ENCODE peak calls at places on chromosomes 11 and 22, in five cellular contexts. A is dorsolateral prefrontal cortex; B is epithelial cell of esophagus; G is CD4-positive, alpha-beta T cell; F is CD8-positive, alpha-beta T cell. X is an unnamed sample.

GRCh38 chr22:50282361-50283144 is 12.4 kb upstream of the MAPK11 start:
- DNase-seq in F (no peak), B (peak), A (no peak), G (no peak), X (peak)

GRCh38 chr11:78449866-78450265 is 32.2 kb upstream of the GAB2 start:
- DNase-seq in A (no peak), B (no peak), F (no peak), G (no peak), X (peak)

GRCh38 chr11:90218606-90219005 is 4.2 kb downstream of the CHORDC1 start:
- DNase-seq in A (no peak), G (no peak), F (no peak), B (no peak), X (no peak)

GRCh38 chr11:72776844-72777754 is 16.7 kb downstream of the STARD10 start:
- DNase-seq in A (peak), F (no peak), B (no peak), G (no peak), X (no peak)

GRCh38 chr11:44286268-44286880 is 23.6 kb downstream of the ALX4 start:
- DNase-seq in F (peak), G (peak), A (no peak), B (peak), X (peak)

GRCh38 chr11:65558785-65559509 is 788 bp upstream of the LTBP3 start:
- DNase-seq in G (no peak), B (no peak), F (no peak), A (no peak), X (no peak)

GRCh38 chr22:20989323-20990138 is 7.4 kb downstream of the LZTR1 start:
- DNase-seq in G (no peak), A (no peak), F (no peak), B (no peak), X (no peak)

GRCh38 chr11:134202661-134203060 is 21.1 kb downstream of the NCAPD3 start:
- DNase-seq in F (no peak), B (no peak), A (no peak), G (no peak), X (no peak)

GRCh38 chr11:126072141-126072741 is 9.6 kb upstream of the CDON start:
- DNase-seq in F (no peak), A (no peak), B (peak), G (no peak), X (no peak)

GRCh38 chr11:123585206-123585605 is 69.2 kb downstream of the SCN3B start:
- DNase-seq in G (no peak), A (no peak), F (no peak), B (no peak), X (no peak)

GRCh38 chr22:50236731-50237409 is 8.0 kb downstream of the TUBGCP6 start:
- DNase-seq in B (peak), F (no peak), G (no peak), A (no peak), X (no peak)

GRCh38 chr11:125166347-125166841 is 1.8 kb downstream of the PKNOX2 start:
- DNase-seq in B (no peak), A (no peak), G (no peak), F (no peak), X (no peak)

GRCh38 chr11:1946812-1947480 is at the start of gene MRPL23:
- DNase-seq in B (no peak), F (no peak), G (no peak), A (no peak), X (no peak)

GRCh38 chr11:104443387-104443786 is 279.4 kb upstream of the PDGFD start:
- DNase-seq in G (no peak), A (no peak), B (peak), F (no peak), X (no peak)

GRCh38 chr11:73252577-73253191 is 19.5 kb upstream of the P2RY6 start:
- DNase-seq in F (no peak), G (no peak), B (no peak), A (no peak), X (peak)

GRCh38 chr22:48445113-48445827 is 1382.4 kb downstream of the BRD1 start:
- DNase-seq in B (no peak), G (no peak), F (no peak), A (no peak), X (no peak)

GRCh38 chr11:104968856-104969776 is 742 bp upstream of the CASP4 start:
- DNase-seq in A (no peak), B (no peak), F (no peak), G (no peak), X (peak)

GRCh38 chr11:124922831-124923230 is 3.8 kb downstream of the HEPN1 start:
- DNase-seq in F (no peak), A (no peak), G (no peak), B (no peak), X (no peak)

GRCh38 chr11:17695454-17696441 is 23.6 kb upstream of the MYOD1 start:
- DNase-seq in A (no peak), G (no peak), B (no peak), F (no peak), X (no peak)

GRCh38 chr11:46808804-46809431 is 37.2 kb downstream of the CKAP5 start:
- DNase-seq in B (peak), G (no peak), A (no peak), F (no peak), X (peak)

GRCh38 chr11:90321018-90321417 is 98.2 kb upstream of the CHORDC1 start:
- DNase-seq in G (no peak), B (no peak), A (no peak), F (no peak), X (no peak)

GRCh38 chr11:13117344-13117743 is 108.2 kb downstream of the RASSF10 start:
- DNase-seq in B (no peak), G (no peak), A (no peak), F (no peak), X (no peak)

GRCh38 chr11:73625690-73626318 is 20.6 kb upstream of the PLEKHB1 start:
- DNase-seq in F (peak), A (peak), B (peak), G (peak), X (peak)

GRCh38 chr22:45626198-45626651 is 45.4 kb upstream of the ATXN10 start:
- DNase-seq in F (no peak), G (no peak), B (peak), A (no peak), X (no peak)

GRCh38 chr11:68406318-68407313 is 53.9 kb upstream of the PPP6R3 start:
- DNase-seq in A (no peak), B (no peak), F (no peak), G (no peak), X (no peak)

GRCh38 chr11:131056036-131056435 is 139.8 kb upstream of the SNX19 start:
- DNase-seq in B (no peak), A (no peak), F (no peak), G (no peak), X (no peak)

GRCh38 chr22:29710922-29711593 is 8.7 kb upstream of the CABP7 start:
- DNase-seq in A (no peak), F (no peak), G (no peak), B (no peak), X (no peak)

GRCh38 chr22:45170001-45170466 is 6.3 kb downstream of the NUP50 start:
- DNase-seq in B (peak), A (no peak), F (peak), G (peak), X (no peak)

GRCh38 chr22:22771696-22772377 is 115.8 kb upstream of the IGLL5 start:
- DNase-seq in A (no peak), B (no peak), G (no peak), F (no peak), X (no peak)

GRCh38 chr11:106397787-106398355 is 320.4 kb downstream of the AASDHPPT start:
- DNase-seq in F (no peak), G (no peak), A (no peak), B (no peak), X (no peak)

GRCh38 chr22:31892080-31892433 is 52.3 kb upstream of the YWHAH start:
- DNase-seq in A (no peak), G (no peak), B (no peak), F (no peak), X (no peak)

GRCh38 chr11:13868710-13869403 is 93.7 kb upstream of the SPON1 start:
- DNase-seq in B (peak), F (peak), G (no peak), A (no peak), X (no peak)

GRCh38 chr22:40345271-40345670 is 1.0 kb upstream of the ADSL start:
- DNase-seq in A (no peak), G (peak), F (peak), B (peak), X (no peak)

GRCh38 chr11:98561877-98562395 is 458.8 kb upstream of the CNTN5 start:
- DNase-seq in G (no peak), F (no peak), A (no peak), B (peak), X (no peak)

GRCh38 chr11:21505070-21505469 is 687.8 kb upstream of the ANO5 start:
- DNase-seq in F (no peak), G (no peak), B (no peak), A (no peak), X (no peak)

GRCh38 chr11:76334826-76335389 is 46.0 kb downstream of the THAP12 start:
- DNase-seq in A (no peak), G (no peak), B (no peak), F (no peak), X (no peak)

GRCh38 chr22:19663821-19664325 is 50.4 kb upstream of the SEPTIN5 start:
- DNase-seq in G (no peak), A (no peak), F (no peak), B (no peak), X (no peak)

GRCh38 chr11:68835749-68836148 is 6.0 kb downstream of the CPT1A start:
- DNase-seq in G (no peak), B (no peak), A (no peak), F (no peak), X (no peak)

GRCh38 chr11:10564692-10565318 is 3.7 kb downstream of the LYVE1 start:
- DNase-seq in F (no peak), A (no peak), B (peak), G (no peak), X (no peak)
- TF ChIP-seq CTCF in F (no peak), A (peak), B (peak), G (no peak), X (peak)

GRCh38 chr11:15128621-15129020 is 13.9 kb downstream of the INSC start:
- DNase-seq in B (no peak), A (no peak), F (no peak), G (no peak), X (no peak)
- TF ChIP-seq CTCF in B (no peak), A (no peak), F (no peak), G (no peak), X (no peak)

GRCh38 chr11:82775218-82775617 is 41.6 kb upstream of the FAM181B start:
- DNase-seq in G (no peak), F (no peak), B (no peak), A (no peak), X (no peak)

GRCh38 chr11:82771781-82772180 is 38.1 kb upstream of the FAM181B start:
- DNase-seq in F (no peak), A (no peak), B (peak), G (no peak), X (no peak)

GRCh38 chr11:82776377-82776776 is 42.7 kb upstream of the FAM181B start:
- DNase-seq in G (no peak), A (no peak), F (no peak), B (peak), X (peak)

DNA sequence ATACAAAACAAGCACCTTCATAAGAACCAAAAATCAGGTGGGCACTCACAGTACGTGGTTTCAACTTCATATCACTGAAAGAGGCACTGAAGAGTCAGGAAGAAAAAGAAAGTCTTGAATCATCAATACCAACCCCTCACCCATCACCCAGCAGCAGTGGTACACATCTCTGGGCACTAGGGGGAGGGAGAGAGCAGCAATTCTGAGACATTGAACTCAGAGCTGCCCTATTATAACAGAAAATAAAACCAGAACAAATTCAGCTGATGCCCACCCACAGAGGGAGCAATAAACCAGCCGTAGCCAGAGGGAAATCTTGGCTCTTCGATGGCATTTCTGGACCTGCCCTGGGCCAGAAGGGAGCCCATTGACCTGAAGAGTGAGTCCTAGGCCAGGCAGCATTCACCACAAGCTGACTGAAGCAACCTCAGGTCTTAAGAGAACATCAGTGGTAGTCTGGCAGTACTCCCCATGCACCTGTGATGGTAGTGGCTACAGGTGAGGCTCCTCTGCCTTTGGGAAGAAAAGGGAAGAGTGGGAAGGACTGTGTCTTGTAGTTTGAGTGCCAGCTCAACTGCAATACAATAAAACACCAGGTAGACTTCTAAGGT is 42.2 kb upstream of the FAM181B start:
- DNase-seq in F (no peak), A (no peak), G (no peak), B (peak), X (peak)
- TF ChIP-seq CTCF in F (no peak), A (peak), G (peak), B (peak), X (peak)

DNA sequence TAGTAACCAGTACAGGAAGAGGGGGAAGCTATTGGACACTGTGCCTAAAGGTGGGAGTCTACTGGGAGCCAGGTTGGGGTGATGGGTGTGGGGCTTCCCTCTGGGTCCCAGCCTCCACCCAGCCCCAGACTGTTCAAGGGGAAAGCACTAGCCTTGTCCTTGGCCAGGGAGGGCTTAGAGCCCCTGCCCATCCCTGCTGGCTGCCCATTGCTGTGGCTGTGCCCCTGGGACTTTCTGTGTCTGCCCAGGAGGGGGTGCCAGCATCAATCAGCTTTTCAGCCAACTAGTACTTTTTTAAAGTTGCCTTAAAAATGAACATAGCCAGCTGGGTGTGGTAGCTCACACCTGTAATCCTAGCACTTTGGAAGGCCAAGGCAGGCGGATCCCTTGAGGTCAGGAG is 19.9 kb downstream of the INCENP start:
- DNase-seq in G (no peak), A (no peak), B (no peak), F (no peak), X (no peak)
- TF ChIP-seq CTCF in G (no peak), A (no peak), B (no peak), F (no peak), X (peak)

X was measured in HFFc6.